ENCODE peak calls at places on chromosomes 5 and 9, in five cellular contexts. L is Right ventricle myocardium inferior, T is transverse colon, C is MV-4-11, O is GM06990. W is an unnamed sample.

GRCh38 chr5:107466233-107466769 is 204.4 kb downstream of the EFNA5 start:
- DNase-seq in L (no peak), T (no peak), C (no peak), O (no peak), W (no peak)

GRCh38 chr5:159128070-159128507 is 28.4 kb upstream of the EBF1 start:
- DNase-seq in L (no peak), T (no peak), C (no peak), O (no peak), W (no peak)

GRCh38 chr5:40284863-40285262 is 394.9 kb upstream of the PTGER4 start:
- DNase-seq in L (no peak), T (no peak), C (no peak), O (no peak), W (no peak)

GRCh38 chr9:98678244-98678842 is 30.4 kb downstream of the GABBR2 start:
- DNase-seq in L (no peak), T (peak), C (peak), O (no peak), W (no peak)

GRCh38 chr9:34686231-34686630 is 4.8 kb downstream of the CCL19 start:
- DNase-seq in L (no peak), T (no peak), C (no peak), O (no peak), W (no peak)

GRCh38 chr9:105241356-105242043 is 3.0 kb upstream of the SLC44A1 start:
- DNase-seq in L (no peak), T (no peak), C (no peak), O (no peak), W (no peak)

GRCh38 chr9:97564291-97565175 is 63.1 kb downstream of the TMOD1 start:
- DNase-seq in L (no peak), T (peak), C (no peak), O (no peak), W (no peak)

GRCh38 chr9:20500101-20500500 is 122.2 kb downstream of the MLLT3 start:
- DNase-seq in L (no peak), T (no peak), C (no peak), O (no peak), W (no peak)

GRCh38 chr9:77449177-77450092 is 198.7 kb downstream of the GNA14 start:
- DNase-seq in L (no peak), T (no peak), C (no peak), O (no peak), W (no peak)